ENCODE peak calls at places on chromosomes 6 and 20, in eight cellular contexts. One of them, this sample, is unnamed.

GRCh38 chr6:16345449-16346330 is 107.3 kb downstream of the GMPR start:
- DNase-seq in endothelial cell: no peak
- DNase-seq in AG08395: peak
- DNase-seq in lung microvascular endothelial cell: peak
- DNase-seq in HS-5: peak
- DNase-seq in mesendoderm: peak
- DNase-seq in NCI-H2029 treated with DMSO at 0.1 percent for 48 hours: no peak
- DNase-seq in activated CD8-positive, alpha-beta memory T cell treated with anti-CD3 and anti-CD28 coated beads for 1 hour: no peak
- DNase-seq in this sample: no peak

GRCh38 chr20:34825530-34826362 is at the start of gene NCOA6:
- DNase-seq in endothelial cell: peak
- DNase-seq in AG08395: peak
- DNase-seq in lung microvascular endothelial cell: peak
- DNase-seq in HS-5: no peak
- DNase-seq in mesendoderm: peak
- DNase-seq in NCI-H2029 treated with DMSO at 0.1 percent for 48 hours: peak
- DNase-seq in activated CD8-positive, alpha-beta memory T cell treated with anti-CD3 and anti-CD28 coated beads for 1 hour: peak
- DNase-seq in this sample: peak

GRCh38 chr6:75368151-75368779 is 83.7 kb upstream of the TMEM30A start:
- DNase-seq in endothelial cell: peak
- DNase-seq in AG08395: no peak
- DNase-seq in lung microvascular endothelial cell: peak
- DNase-seq in HS-5: no peak
- DNase-seq in mesendoderm: peak
- DNase-seq in NCI-H2029 treated with DMSO at 0.1 percent for 48 hours: no peak
- DNase-seq in activated CD8-positive, alpha-beta memory T cell treated with anti-CD3 and anti-CD28 coated beads for 1 hour: no peak
- DNase-seq in this sample: peak

GRCh38 chr6:110625883-110626282 is 149.5 kb upstream of the SLC22A16 start:
- DNase-seq in endothelial cell: no peak
- DNase-seq in AG08395: peak
- DNase-seq in lung microvascular endothelial cell: peak
- DNase-seq in HS-5: no peak
- DNase-seq in mesendoderm: no peak
- DNase-seq in NCI-H2029 treated with DMSO at 0.1 percent for 48 hours: no peak
- DNase-seq in activated CD8-positive, alpha-beta memory T cell treated with anti-CD3 and anti-CD28 coated beads for 1 hour: no peak
- DNase-seq in this sample: no peak

GRCh38 chr6:133241088-133241900 is at the start of gene EYA4:
- DNase-seq in endothelial cell: peak
- DNase-seq in AG08395: no peak
- DNase-seq in lung microvascular endothelial cell: peak
- DNase-seq in HS-5: no peak
- DNase-seq in mesendoderm: peak
- DNase-seq in NCI-H2029 treated with DMSO at 0.1 percent for 48 hours: no peak
- DNase-seq in activated CD8-positive, alpha-beta memory T cell treated with anti-CD3 and anti-CD28 coated beads for 1 hour: no peak
- DNase-seq in this sample: peak

GRCh38 chr6:130122243-130122642 is 100.5 kb downstream of the SAMD3 start:
- DNase-seq in endothelial cell: no peak
- DNase-seq in AG08395: no peak
- DNase-seq in lung microvascular endothelial cell: no peak
- DNase-seq in HS-5: no peak
- DNase-seq in mesendoderm: no peak
- DNase-seq in NCI-H2029 treated with DMSO at 0.1 percent for 48 hours: no peak
- DNase-seq in activated CD8-positive, alpha-beta memory T cell treated with anti-CD3 and anti-CD28 coated beads for 1 hour: no peak
- DNase-seq in this sample: no peak

GRCh38 chr6:168164462-168165061 is 85.5 kb upstream of the FRMD1 start:
- DNase-seq in endothelial cell: no peak
- DNase-seq in AG08395: no peak
- DNase-seq in lung microvascular endothelial cell: no peak
- DNase-seq in HS-5: no peak
- DNase-seq in mesendoderm: no peak
- DNase-seq in NCI-H2029 treated with DMSO at 0.1 percent for 48 hours: no peak
- DNase-seq in activated CD8-positive, alpha-beta memory T cell treated with anti-CD3 and anti-CD28 coated beads for 1 hour: no peak
- DNase-seq in this sample: no peak

GRCh38 chr6:25178336-25178735 is 100.8 kb upstream of the CARMIL1 start:
- DNase-seq in endothelial cell: no peak
- DNase-seq in AG08395: no peak
- DNase-seq in lung microvascular endothelial cell: no peak
- DNase-seq in HS-5: no peak
- DNase-seq in mesendoderm: no peak
- DNase-seq in NCI-H2029 treated with DMSO at 0.1 percent for 48 hours: no peak
- DNase-seq in activated CD8-positive, alpha-beta memory T cell treated with anti-CD3 and anti-CD28 coated beads for 1 hour: no peak
- DNase-seq in this sample: no peak

GRCh38 chr6:33732385-33732784 is 14.3 kb downstream of the IP6K3 start:
- DNase-seq in endothelial cell: no peak
- DNase-seq in AG08395: no peak
- DNase-seq in lung microvascular endothelial cell: no peak
- DNase-seq in HS-5: no peak
- DNase-seq in mesendoderm: no peak
- DNase-seq in NCI-H2029 treated with DMSO at 0.1 percent for 48 hours: no peak
- DNase-seq in activated CD8-positive, alpha-beta memory T cell treated with anti-CD3 and anti-CD28 coated beads for 1 hour: no peak
- DNase-seq in this sample: no peak

GRCh38 chr6:111088668-111089003 is 1.3 kb downstream of the SLC16A10 start:
- DNase-seq in endothelial cell: no peak
- DNase-seq in AG08395: no peak
- DNase-seq in lung microvascular endothelial cell: no peak
- DNase-seq in HS-5: no peak
- DNase-seq in mesendoderm: no peak
- DNase-seq in NCI-H2029 treated with DMSO at 0.1 percent for 48 hours: no peak
- DNase-seq in activated CD8-positive, alpha-beta memory T cell treated with anti-CD3 and anti-CD28 coated beads for 1 hour: no peak
- DNase-seq in this sample: no peak

GRCh38 chr20:3674447-3674846 is 7.4 kb downstream of the ADAM33 start:
- DNase-seq in endothelial cell: no peak
- DNase-seq in AG08395: no peak
- DNase-seq in lung microvascular endothelial cell: no peak
- DNase-seq in HS-5: no peak
- DNase-seq in mesendoderm: no peak
- DNase-seq in NCI-H2029 treated with DMSO at 0.1 percent for 48 hours: no peak
- DNase-seq in activated CD8-positive, alpha-beta memory T cell treated with anti-CD3 and anti-CD28 coated beads for 1 hour: no peak
- DNase-seq in this sample: no peak

GRCh38 chr20:9319687-9320384 is 194.6 kb upstream of the LAMP5 start:
- DNase-seq in endothelial cell: no peak
- DNase-seq in AG08395: no peak
- DNase-seq in lung microvascular endothelial cell: no peak
- DNase-seq in HS-5: no peak
- DNase-seq in mesendoderm: no peak
- DNase-seq in NCI-H2029 treated with DMSO at 0.1 percent for 48 hours: no peak
- DNase-seq in activated CD8-positive, alpha-beta memory T cell treated with anti-CD3 and anti-CD28 coated beads for 1 hour: no peak
- DNase-seq in this sample: peak

GRCh38 chr20:37902504-37903313 is at the start of gene VSTM2L:
- DNase-seq in endothelial cell: peak
- DNase-seq in AG08395: peak
- DNase-seq in lung microvascular endothelial cell: peak
- DNase-seq in HS-5: no peak
- DNase-seq in mesendoderm: peak
- DNase-seq in NCI-H2029 treated with DMSO at 0.1 percent for 48 hours: no peak
- DNase-seq in activated CD8-positive, alpha-beta memory T cell treated with anti-CD3 and anti-CD28 coated beads for 1 hour: no peak
- DNase-seq in this sample: peak

GRCh38 chr6:52136934-52137467 is 49.2 kb upstream of the IL17A start:
- DNase-seq in endothelial cell: no peak
- DNase-seq in AG08395: no peak
- DNase-seq in lung microvascular endothelial cell: no peak
- DNase-seq in HS-5: no peak
- DNase-seq in mesendoderm: peak
- DNase-seq in NCI-H2029 treated with DMSO at 0.1 percent for 48 hours: no peak
- DNase-seq in activated CD8-positive, alpha-beta memory T cell treated with anti-CD3 and anti-CD28 coated beads for 1 hour: no peak
- DNase-seq in this sample: no peak

GRCh38 chr20:47051936-47052566 is 157.4 kb downstream of the EYA2 start:
- DNase-seq in endothelial cell: no peak
- DNase-seq in AG08395: no peak
- DNase-seq in lung microvascular endothelial cell: no peak
- DNase-seq in HS-5: no peak
- DNase-seq in mesendoderm: no peak
- DNase-seq in NCI-H2029 treated with DMSO at 0.1 percent for 48 hours: no peak
- DNase-seq in activated CD8-positive, alpha-beta memory T cell treated with anti-CD3 and anti-CD28 coated beads for 1 hour: no peak
- DNase-seq in this sample: peak

GRCh38 chr6:5478380-5478779 is 217.1 kb downstream of the FARS2 start:
- DNase-seq in endothelial cell: no peak
- DNase-seq in AG08395: no peak
- DNase-seq in lung microvascular endothelial cell: peak
- DNase-seq in HS-5: no peak
- DNase-seq in mesendoderm: no peak
- DNase-seq in NCI-H2029 treated with DMSO at 0.1 percent for 48 hours: no peak
- DNase-seq in activated CD8-positive, alpha-beta memory T cell treated with anti-CD3 and anti-CD28 coated beads for 1 hour: no peak
- DNase-seq in this sample: no peak

GRCh38 chr20:2236266-2236665 is 59.5 kb upstream of the TGM3 start:
- DNase-seq in endothelial cell: no peak
- DNase-seq in AG08395: no peak
- DNase-seq in lung microvascular endothelial cell: peak
- DNase-seq in HS-5: no peak
- DNase-seq in mesendoderm: no peak
- DNase-seq in NCI-H2029 treated with DMSO at 0.1 percent for 48 hours: no peak
- DNase-seq in activated CD8-positive, alpha-beta memory T cell treated with anti-CD3 and anti-CD28 coated beads for 1 hour: no peak
- DNase-seq in this sample: peak

GRCh38 chr20:62219992-62220665 is at the start of gene HRH3:
- DNase-seq in endothelial cell: peak
- DNase-seq in AG08395: peak
- DNase-seq in lung microvascular endothelial cell: peak
- DNase-seq in HS-5: no peak
- DNase-seq in mesendoderm: peak
- DNase-seq in NCI-H2029 treated with DMSO at 0.1 percent for 48 hours: no peak
- DNase-seq in activated CD8-positive, alpha-beta memory T cell treated with anti-CD3 and anti-CD28 coated beads for 1 hour: peak
- DNase-seq in this sample: peak

GRCh38 chr20:53070714-53071392 is 98.7 kb downstream of the TSHZ2 start:
- DNase-seq in endothelial cell: no peak
- DNase-seq in AG08395: no peak
- DNase-seq in lung microvascular endothelial cell: peak
- DNase-seq in HS-5: no peak
- DNase-seq in mesendoderm: no peak
- DNase-seq in NCI-H2029 treated with DMSO at 0.1 percent for 48 hours: no peak
- DNase-seq in activated CD8-positive, alpha-beta memory T cell treated with anti-CD3 and anti-CD28 coated beads for 1 hour: no peak
- DNase-seq in this sample: peak

GRCh38 chr6:138999949-139000725 is 12.1 kb upstream of the REPS1 start:
- DNase-seq in endothelial cell: no peak
- DNase-seq in AG08395: no peak
- DNase-seq in lung microvascular endothelial cell: no peak
- DNase-seq in HS-5: no peak
- DNase-seq in mesendoderm: no peak
- DNase-seq in NCI-H2029 treated with DMSO at 0.1 percent for 48 hours: no peak
- DNase-seq in activated CD8-positive, alpha-beta memory T cell treated with anti-CD3 and anti-CD28 coated beads for 1 hour: no peak
- DNase-seq in this sample: no peak

GRCh38 chr6:128456510-128457244 is 63.7 kb downstream of the PTPRK start:
- DNase-seq in endothelial cell: no peak
- DNase-seq in AG08395: no peak
- DNase-seq in lung microvascular endothelial cell: no peak
- DNase-seq in HS-5: no peak
- DNase-seq in mesendoderm: no peak
- DNase-seq in NCI-H2029 treated with DMSO at 0.1 percent for 48 hours: no peak
- DNase-seq in activated CD8-positive, alpha-beta memory T cell treated with anti-CD3 and anti-CD28 coated beads for 1 hour: no peak
- DNase-seq in this sample: no peak

GRCh38 chr20:61728326-61728725 is 337.4 kb downstream of the TAF4 start:
- DNase-seq in endothelial cell: no peak
- DNase-seq in AG08395: no peak
- DNase-seq in lung microvascular endothelial cell: no peak
- DNase-seq in HS-5: no peak
- DNase-seq in mesendoderm: no peak
- DNase-seq in NCI-H2029 treated with DMSO at 0.1 percent for 48 hours: no peak
- DNase-seq in activated CD8-positive, alpha-beta memory T cell treated with anti-CD3 and anti-CD28 coated beads for 1 hour: no peak
- DNase-seq in this sample: no peak